ENCODE peak calls at places on chromosome 7, in four cellular contexts. One of them, this sample, is unnamed.

GRCh38 chr7:636396-636795 is 90.1 kb upstream of the DNAAF5 start:
- DNase-seq in HepG2: peak
- DNase-seq in WTC11: peak
- DNase-seq in GM12878: no peak
- DNase-seq in this sample: peak

GRCh38 chr7:31100870-31101269 is 48.8 kb downstream of the ADCYAP1R1 start:
- DNase-seq in WTC11: no peak
- DNase-seq in GM12878: no peak
- DNase-seq in HepG2: no peak
- DNase-seq in this sample: no peak

GRCh38 chr7:83468251-83468739 is 180.6 kb downstream of the SEMA3E start:
- DNase-seq in HepG2: peak
- DNase-seq in GM12878: peak
- DNase-seq in WTC11: peak
- DNase-seq in this sample: peak

GRCh38 chr7:44195901-44196300 is 4.9 kb upstream of the YKT6 start:
- DNase-seq in HepG2: no peak
- DNase-seq in GM12878: no peak
- DNase-seq in WTC11: no peak
- DNase-seq in this sample: no peak

GRCh38 chr7:37943905-37944736 is 23.7 kb downstream of the EPDR1 start:
- DNase-seq in GM12878: peak
- DNase-seq in WTC11: no peak
- DNase-seq in HepG2: peak
- DNase-seq in this sample: no peak

GRCh38 chr7:104127204-104127603 is 80.6 kb downstream of the ORC5 start:
- DNase-seq in HepG2: no peak
- DNase-seq in GM12878: no peak
- DNase-seq in WTC11: no peak
- DNase-seq in this sample: no peak

GRCh38 chr7:36747969-36748574 is 23.8 kb upstream of the AOAH start:
- DNase-seq in WTC11: no peak
- DNase-seq in HepG2: no peak
- DNase-seq in GM12878: no peak
- DNase-seq in this sample: no peak

GRCh38 chr7:143279186-143280098 is 5.3 kb upstream of the TMEM139 start:
- DNase-seq in HepG2: peak
- DNase-seq in WTC11: no peak
- DNase-seq in GM12878: no peak
- DNase-seq in this sample: no peak

GRCh38 chr7:93442478-93443224 is 131.9 kb downstream of the CALCR start:
- DNase-seq in WTC11: peak
- DNase-seq in GM12878: no peak
- DNase-seq in HepG2: peak
- DNase-seq in this sample: peak

GRCh38 chr7:78787854-78788253 is 665.6 kb downstream of the MAGI2 start:
- DNase-seq in GM12878: no peak
- DNase-seq in WTC11: no peak
- DNase-seq in HepG2: no peak
- DNase-seq in this sample: no peak

GRCh38 chr7:132545756-132546155 is 30.5 kb downstream of the PLXNA4 start:
- DNase-seq in HepG2: no peak
- DNase-seq in GM12878: no peak
- DNase-seq in WTC11: no peak
- DNase-seq in this sample: no peak

GRCh38 chr7:100545636-100546128 is 6.7 kb downstream of the AGFG2 start:
- DNase-seq in GM12878: peak
- DNase-seq in WTC11: no peak
- DNase-seq in HepG2: peak
- DNase-seq in this sample: peak

GRCh38 chr7:98678215-98678614 is 61.1 kb downstream of the NPTX2 start:
- DNase-seq in WTC11: no peak
- DNase-seq in GM12878: no peak
- DNase-seq in HepG2: no peak
- DNase-seq in this sample: no peak

GRCh38 chr7:91164948-91165845 is 99.0 kb upstream of the FZD1 start:
- DNase-seq in WTC11: no peak
- DNase-seq in HepG2: no peak
- DNase-seq in GM12878: peak
- DNase-seq in this sample: no peak

GRCh38 chr7:27145884-27146401 is 1.6 kb downstream of the HOXA6 start:
- DNase-seq in WTC11: no peak
- DNase-seq in GM12878: no peak
- DNase-seq in HepG2: no peak
- DNase-seq in this sample: no peak

DNA sequence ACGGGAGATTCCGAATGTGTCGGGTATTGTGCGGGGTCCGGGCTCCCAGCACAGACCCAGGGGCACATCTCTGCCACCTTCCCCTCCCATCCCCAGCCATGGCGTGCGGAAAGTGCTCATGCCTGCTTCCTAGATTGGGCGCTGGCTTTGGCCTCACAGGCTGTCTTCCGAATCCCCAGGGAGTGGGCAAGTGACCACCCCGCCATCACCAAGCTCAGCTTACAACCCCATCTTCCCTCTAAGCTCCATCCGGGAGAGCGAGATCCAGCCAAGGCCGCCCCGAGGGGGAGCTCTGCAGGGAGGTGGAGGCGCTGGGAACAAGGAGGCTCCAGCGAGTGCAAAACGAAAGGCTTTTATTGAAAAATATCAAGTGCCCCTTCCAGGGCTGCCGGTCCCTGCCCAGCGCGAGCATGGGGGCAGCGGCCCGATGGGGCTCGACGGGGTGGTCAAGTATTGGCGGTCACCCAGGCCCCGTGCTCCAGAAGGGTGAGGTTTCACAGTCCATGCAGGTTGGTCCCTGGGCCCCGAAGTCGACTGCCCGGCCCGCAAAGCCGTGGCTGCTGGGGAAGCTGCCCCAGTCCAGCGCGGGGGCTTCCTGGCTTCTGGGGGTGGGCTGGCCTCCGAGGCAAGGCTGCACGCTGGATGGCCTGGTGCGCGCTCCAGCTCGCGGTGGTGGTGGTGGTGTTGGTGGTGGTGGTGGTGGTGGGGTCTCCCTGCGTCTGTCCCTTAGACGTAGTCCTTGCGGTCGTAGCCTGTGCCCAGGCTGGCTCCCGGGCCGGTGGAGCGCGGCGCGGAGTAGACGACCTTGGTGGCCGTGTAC is 1.2 kb downstream of the CLDN3 start:
- DNase-seq in GM12878: no peak
- DNase-seq in WTC11: peak
- DNase-seq in HepG2: no peak
- DNase-seq in this sample: no peak
- TF ChIP-seq CREM in GM12878: no peak
- TF ChIP-seq CREM in WTC11: no peak
- TF ChIP-seq CREM in HepG2: no peak
- TF ChIP-seq CREM in this sample: no peak

GRCh38 chr7:54810401-54810800 is 51.4 kb upstream of the SEC61G start:
- DNase-seq in GM12878: no peak
- DNase-seq in HepG2: no peak
- DNase-seq in WTC11: no peak
- DNase-seq in this sample: no peak

GRCh38 chr7:54812747-54813146 is 53.7 kb upstream of the SEC61G start:
- DNase-seq in WTC11: no peak
- DNase-seq in GM12878: no peak
- DNase-seq in HepG2: no peak
- DNase-seq in this sample: no peak

GRCh38 chr7:54813398-54813797 is 54.4 kb upstream of the SEC61G start:
- DNase-seq in HepG2: no peak
- DNase-seq in GM12878: no peak
- DNase-seq in WTC11: no peak
- DNase-seq in this sample: no peak

GRCh38 chr7:54811925-54812264 is 52.9 kb upstream of the SEC61G start:
- DNase-seq in HepG2: no peak
- DNase-seq in GM12878: no peak
- DNase-seq in WTC11: no peak
- DNase-seq in this sample: no peak

DNA sequence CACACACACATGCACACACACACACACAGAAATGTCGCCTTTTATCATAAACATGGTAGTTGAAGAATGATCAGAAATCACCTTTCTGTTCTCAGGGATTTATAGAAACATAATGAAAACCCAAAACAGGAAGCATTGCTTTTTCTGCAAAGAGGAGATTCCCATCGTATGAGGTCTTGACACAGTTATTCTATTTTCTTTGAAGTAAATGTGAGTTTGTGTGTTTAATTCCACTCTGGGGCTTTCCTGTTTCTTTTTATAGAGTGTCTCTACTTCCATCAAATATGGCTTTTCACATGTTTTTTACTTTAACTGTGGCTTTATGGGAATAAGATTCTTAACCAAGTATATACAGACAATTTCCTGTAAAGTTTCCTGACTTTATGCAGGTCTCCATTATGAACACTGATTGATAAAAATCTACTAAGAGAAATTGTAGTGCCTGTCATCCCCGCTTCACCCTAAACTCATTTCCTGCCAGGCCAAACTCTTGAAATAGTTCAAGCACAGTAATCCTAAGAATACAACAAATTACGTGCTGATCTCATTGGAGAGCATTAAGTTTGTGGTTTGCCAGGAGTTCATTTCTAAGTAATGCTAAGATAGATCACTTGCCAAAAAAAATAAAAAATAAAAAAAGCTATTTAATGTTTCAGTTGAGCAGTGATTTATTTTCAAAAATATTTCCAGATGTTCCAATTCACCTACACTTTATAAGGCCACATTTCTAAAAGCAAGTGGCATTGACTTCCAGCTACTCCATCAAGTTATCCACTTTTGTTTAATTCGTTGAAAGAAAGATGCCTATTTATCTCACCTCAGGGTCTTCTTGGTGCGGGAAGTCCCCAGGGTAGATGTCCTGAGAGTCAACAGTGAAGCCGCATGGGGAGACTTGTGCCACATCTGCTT is 52.3 kb upstream of the SEC61G start:
- DNase-seq in HepG2: no peak
- DNase-seq in GM12878: no peak
- DNase-seq in WTC11: no peak
- DNase-seq in this sample: no peak
- TF ChIP-seq CREM in HepG2: no peak
- TF ChIP-seq CREM in GM12878: peak
- TF ChIP-seq CREM in WTC11: no peak
- TF ChIP-seq CREM in this sample: no peak

GRCh38 chr7:130425798-130426197 is 15.0 kb downstream of the CEP41 start:
- DNase-seq in WTC11: no peak
- DNase-seq in GM12878: no peak
- DNase-seq in HepG2: no peak
- DNase-seq in this sample: no peak
- TF ChIP-seq CREM in WTC11: no peak
- TF ChIP-seq CREM in GM12878: no peak
- TF ChIP-seq CREM in HepG2: no peak
- TF ChIP-seq CREM in this sample: no peak

GRCh38 chr7:113119429-113119828 is 1.1 kb upstream of the SMIM30 start:
- DNase-seq in WTC11: no peak
- DNase-seq in GM12878: no peak
- DNase-seq in HepG2: no peak
- DNase-seq in this sample: no peak
- TF ChIP-seq CREM in WTC11: no peak
- TF ChIP-seq CREM in GM12878: no peak
- TF ChIP-seq CREM in HepG2: no peak
- TF ChIP-seq CREM in this sample: no peak

GRCh38 chr7:149885191-149886017 is 11.6 kb downstream of the ATP6V0E2 start:
- DNase-seq in WTC11: peak
- DNase-seq in HepG2: peak
- DNase-seq in GM12878: no peak
- DNase-seq in this sample: peak

GRCh38 chr7:149887311-149887710 is 13.5 kb downstream of the ATP6V0E2 start:
- DNase-seq in GM12878: no peak
- DNase-seq in HepG2: no peak
- DNase-seq in WTC11: no peak
- DNase-seq in this sample: no peak

GRCh38 chr7:149884016-149884415 is 10.2 kb downstream of the ATP6V0E2 start:
- DNase-seq in HepG2: no peak
- DNase-seq in WTC11: no peak
- DNase-seq in GM12878: no peak
- DNase-seq in this sample: no peak

GRCh38 chr7:149884541-149884940 is 10.8 kb downstream of the ATP6V0E2 start:
- DNase-seq in GM12878: no peak
- DNase-seq in HepG2: no peak
- DNase-seq in WTC11: no peak
- DNase-seq in this sample: no peak

GRCh38 chr7:149886018-149886416 is 12.2 kb downstream of the ATP6V0E2 start:
- DNase-seq in WTC11: no peak
- DNase-seq in GM12878: no peak
- DNase-seq in HepG2: no peak
- DNase-seq in this sample: no peak
- TF ChIP-seq CREM in WTC11: no peak
- TF ChIP-seq CREM in GM12878: no peak
- TF ChIP-seq CREM in HepG2: peak
- TF ChIP-seq CREM in this sample: no peak

DNA sequence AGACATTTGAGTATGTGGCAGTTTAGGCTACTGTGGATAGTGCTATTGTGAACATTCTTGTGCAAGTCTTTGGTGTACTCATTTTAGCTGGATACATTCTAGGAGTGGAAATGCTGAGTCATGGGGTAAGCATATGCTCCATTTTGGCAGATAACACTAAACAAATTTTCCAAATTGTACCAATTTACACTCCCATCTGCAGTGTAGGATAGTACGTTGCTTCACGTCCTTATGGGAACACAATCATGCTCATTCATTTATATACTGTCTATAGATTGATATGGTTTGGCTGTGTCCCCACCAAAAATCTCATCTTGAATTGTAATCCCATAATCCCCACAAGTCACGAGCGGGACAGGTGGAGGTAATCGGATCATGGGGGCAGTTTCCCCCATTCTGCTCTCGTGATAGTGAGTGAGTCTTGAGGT is 25.7 kb downstream of the RNF216 start:
- DNase-seq in GM12878: no peak
- DNase-seq in HepG2: no peak
- DNase-seq in WTC11: no peak
- DNase-seq in this sample: peak
- TF ChIP-seq CREM in GM12878: no peak
- TF ChIP-seq CREM in HepG2: no peak
- TF ChIP-seq CREM in WTC11: no peak
- TF ChIP-seq CREM in this sample: no peak

GRCh38 chr7:34740840-34741239 is 82.8 kb downstream of the NPSR1 start:
- DNase-seq in GM12878: no peak
- DNase-seq in HepG2: no peak
- DNase-seq in WTC11: no peak
- DNase-seq in this sample: no peak
- TF ChIP-seq CREM in GM12878: no peak
- TF ChIP-seq CREM in HepG2: no peak
- TF ChIP-seq CREM in WTC11: no peak
- TF ChIP-seq CREM in this sample: no peak

This sample was measured in K562.